ENCODE peak calls at places on chromosomes 12 and 14, in six cellular contexts. H, E, Q, X, G and Z are unnamed samples.

GRCh38 chr14:29220077-29220476 is 453.5 kb downstream of the FOXG1 start:
- DNase-seq in H (no peak), E (no peak), Q (no peak), X (no peak), G (no peak), Z (no peak)

GRCh38 chr14:74579447-74580274 is 32.4 kb downstream of the LTBP2 start:
- DNase-seq in H (peak; percentile 47), E (peak; percentile 94), Q (no peak), X (peak; percentile 94), G (peak; percentile 93), Z (peak; percentile 71)

GRCh38 chr14:100004392-100004791 is 60.8 kb upstream of the EVL start:
- DNase-seq in H (no peak), E (no peak), Q (no peak), X (no peak), G (no peak), Z (no peak)

GRCh38 chr12:104741497-104742367 is 216.4 kb downstream of the SLC41A2 start:
- DNase-seq in H (no peak), E (peak; percentile 21), Q (no peak), X (no peak), G (peak; percentile 72), Z (no peak)

GRCh38 chr12:57110189-57111045 is 745 bp downstream of the STAT6 start:
- DNase-seq in H (peak; percentile 89), E (no peak), Q (peak; percentile 80), X (peak; percentile 37), G (peak; percentile 44), Z (no peak)

GRCh38 chr12:47799357-47799955 is 20.2 kb downstream of the HDAC7 start:
- DNase-seq in H (peak; percentile 88), E (no peak), Q (peak; percentile 69), X (no peak), G (no peak), Z (no peak)

GRCh38 chr12:119258149-119258548 is 76.4 kb upstream of the CCDC60 start:
- DNase-seq in H (no peak), E (no peak), Q (no peak), X (no peak), G (no peak), Z (no peak)

GRCh38 chr14:37623552-37623951 is 28.1 kb downstream of the TTC6 start:
- DNase-seq in H (no peak), E (peak; percentile 64), Q (no peak), X (peak; percentile 81), G (peak; percentile 98), Z (peak; percentile 58)

GRCh38 chr12:40137252-40137651 is 31.4 kb upstream of the SLC2A13 start:
- DNase-seq in H (no peak), E (peak; percentile 18), Q (no peak), X (peak; percentile 6), G (peak; percentile 93), Z (peak; percentile 6)

GRCh38 chr12:52029686-52030085 is 21.6 kb upstream of the NR4A1 start:
- DNase-seq in H (no peak), E (peak; percentile 55), Q (no peak), X (peak; percentile 52), G (no peak), Z (no peak)

GRCh38 chr12:102740157-102741032 is 176.6 kb downstream of the PAH start:
- DNase-seq in H (no peak), E (peak; percentile 35), Q (no peak), X (peak; percentile 36), G (peak; percentile 32), Z (peak; percentile 61)

GRCh38 chr12:52224154-52224553 is 8.9 kb upstream of the KRT7 start:
- DNase-seq in H (no peak), E (peak; percentile 69), Q (no peak), X (peak; percentile 74), G (no peak), Z (peak; percentile 63)

GRCh38 chr12:75177997-75178396 is 31.6 kb downstream of the KCNC2 start:
- DNase-seq in H (no peak), E (peak; percentile 70), Q (no peak), X (peak; percentile 95), G (peak; percentile 98), Z (peak; percentile 91)

GRCh38 chr12:93778306-93778705 is 101.1 kb downstream of the CRADD start:
- DNase-seq in H (peak; percentile 87), E (peak; percentile 95), Q (peak; percentile 60), X (peak; percentile 88), G (peak; percentile 44), Z (peak; percentile 93)

GRCh38 chr12:91074851-91075250 is 17.0 kb upstream of the KERA start:
- DNase-seq in H (no peak), E (no peak), Q (no peak), X (no peak), G (no peak), Z (no peak)

GRCh38 chr12:116137318-116137717 is 140.2 kb downstream of the MED13L start:
- DNase-seq in H (no peak), E (no peak), Q (no peak), X (no peak), G (no peak), Z (no peak)

GRCh38 chr12:32115404-32116104 is 8.9 kb downstream of the BICD1 start:
- DNase-seq in H (peak; percentile 96), E (peak; percentile 99), Q (peak; percentile 71), X (peak; percentile 100), G (peak; percentile 97), Z (peak; percentile 99)

GRCh38 chr12:5736016-5736415 is 209.0 kb downstream of the ANO2 start:
- DNase-seq in H (no peak), E (no peak), Q (no peak), X (no peak), G (no peak), Z (no peak)

GRCh38 chr12:89777685-89778379 is 69.2 kb upstream of the ATP2B1 start:
- DNase-seq in H (no peak), E (no peak), Q (no peak), X (no peak), G (no peak), Z (no peak)

GRCh38 chr14:32940066-32940651 is 1.5 kb downstream of the NPAS3 start:
- DNase-seq in H (no peak), E (peak; percentile 41), Q (no peak), X (no peak), G (no peak), Z (peak; percentile 6)

GRCh38 chr14:33899723-33900341 is 51.0 kb downstream of the EGLN3 start:
- DNase-seq in H (no peak), E (no peak), Q (no peak), X (no peak), G (no peak), Z (no peak)

GRCh38 chr14:85959063-85959462 is 429.1 kb downstream of the FLRT2 start:
- DNase-seq in H (no peak), E (no peak), Q (no peak), X (no peak), G (no peak), Z (no peak)

GRCh38 chr14:77880056-77880455 is 80.1 kb downstream of the ADCK1 start:
- DNase-seq in H (no peak), E (no peak), Q (no peak), X (no peak), G (no peak), Z (no peak)

GRCh38 chr12:113802966-113803828 is 162.9 kb downstream of the RBM19 start:
- DNase-seq in H (no peak), E (no peak), Q (no peak), X (no peak), G (no peak), Z (no peak)

GRCh38 chr14:68775614-68776126 is 17.2 kb downstream of the ZFP36L1 start:
- DNase-seq in H (peak; percentile 51), E (no peak), Q (no peak), X (no peak), G (no peak), Z (no peak)

GRCh38 chr14:104436741-104437701 is 142.5 kb upstream of the C14orf180 start:
- DNase-seq in H (no peak), E (no peak), Q (peak; percentile 9), X (no peak), G (no peak), Z (no peak)

GRCh38 chr14:101241807-101242278 is 319.5 kb upstream of the DIO3 start:
- DNase-seq in H (no peak), E (no peak), Q (no peak), X (no peak), G (no peak), Z (no peak)

GRCh38 chr14:64296561-64296960 is 2.4 kb upstream of the ESR2 start:
- DNase-seq in H (no peak), E (peak; percentile 77), Q (no peak), X (peak; percentile 15), G (peak; percentile 75), Z (no peak)

DNA sequence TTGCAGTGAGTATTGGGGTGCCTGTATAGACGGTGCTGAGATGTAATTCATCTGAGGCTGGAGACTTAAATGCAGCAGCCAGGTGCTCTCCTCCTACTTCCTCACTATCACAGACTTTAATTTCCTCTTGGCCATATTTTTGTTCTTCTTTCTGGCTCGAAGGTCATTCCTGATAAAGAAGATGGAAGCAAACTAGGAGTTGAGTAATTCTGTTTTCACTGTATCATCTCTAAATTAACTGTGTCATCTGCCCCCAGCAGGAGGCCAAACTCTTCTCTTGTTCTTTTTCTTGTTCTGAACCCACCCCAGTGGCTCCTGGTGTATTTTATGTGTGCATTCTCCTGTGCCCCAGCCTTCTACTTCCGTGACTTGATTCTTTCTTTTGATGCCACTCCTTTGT is 141.7 kb upstream of the ARHGAP5 start:
- DNase-seq in H (no peak), E (no peak), Q (no peak), X (no peak), G (no peak), Z (no peak)
- H3K4me3 ChIP-seq in H (no peak overlapping the region), E (no peak overlapping the region), Q (no peak overlapping the region), X (no peak overlapping the region), G (no peak overlapping the region), Z (no peak overlapping the region)

GRCh38 chr12:85448548-85449139 is 168.6 kb downstream of the ALX1 start:
- DNase-seq in H (no peak), E (peak; percentile 45), Q (no peak), X (peak; percentile 9), G (peak; percentile 32), Z (peak; percentile 15)
- TF ChIP-seq CTCF in H (no peak), E (peak; percentile 44), Q (no peak), X (peak; percentile 40), G (peak; percentile 54), Z (peak; percentile 55)

DNA sequence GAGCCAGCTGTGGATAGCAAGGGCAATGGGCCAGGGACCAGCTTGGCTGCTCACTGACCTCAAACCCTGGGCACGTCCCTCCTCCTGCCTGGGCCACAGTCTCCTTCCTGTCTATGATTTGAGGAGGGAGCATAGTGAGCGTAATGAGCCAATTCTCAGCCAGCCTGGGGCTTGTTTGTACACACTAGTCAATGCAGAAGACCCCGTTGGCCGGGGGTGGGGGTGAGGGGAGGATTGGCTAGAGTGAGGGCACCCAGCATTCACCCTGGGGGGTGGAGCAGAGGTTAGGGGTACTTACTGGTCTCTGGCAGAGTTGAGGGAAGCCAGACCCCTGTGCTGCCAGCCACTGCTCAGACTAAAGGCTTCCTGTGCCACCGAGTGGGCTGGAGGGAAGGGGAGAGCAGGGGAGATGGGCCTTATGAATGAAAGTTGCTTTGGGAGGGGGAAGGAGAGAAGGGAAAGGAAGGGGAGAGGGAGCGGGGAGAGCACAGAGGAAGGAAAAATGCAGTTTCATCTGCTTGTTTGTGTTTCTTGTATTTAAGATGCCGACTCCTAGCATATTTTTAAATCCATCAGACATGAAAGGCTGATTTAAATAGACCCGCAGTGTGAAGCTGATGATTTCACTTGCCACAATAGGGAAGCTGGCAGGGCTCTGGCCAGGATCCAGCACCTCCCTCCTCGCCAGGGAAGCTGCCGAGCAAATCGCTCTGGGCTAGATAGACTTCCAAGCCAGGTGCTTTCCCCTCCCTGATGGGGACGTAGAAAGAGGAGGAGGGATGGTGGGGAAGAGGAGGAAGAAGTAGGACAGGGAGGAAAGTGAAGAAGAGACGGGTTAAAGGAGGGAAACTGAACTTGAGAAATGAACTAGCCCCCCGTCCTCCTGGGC is 114.0 kb downstream of the PRMT8 start:
- DNase-seq in H (peak; percentile 63), E (peak; percentile 3), Q (peak; percentile 75), X (no peak), G (peak; percentile 70), Z (peak; percentile 14)
- H3K4me3 ChIP-seq in H (no peak overlapping the region), E (no peak overlapping the region), Q (peak overlapping the region; percentile 21), X (no peak overlapping the region), G (no peak overlapping the region), Z (no peak overlapping the region)

GRCh38 chr14:90396342-90397339 is at the start of gene CALM1:
- DNase-seq in H (peak; percentile 97), E (peak; percentile 96), Q (peak; percentile 95), X (peak; percentile 93), G (peak; percentile 95), Z (peak; percentile 97)
- TF ChIP-seq CTCF in H (no peak), E (no peak), Q (no peak), X (peak; percentile 10), G (no peak), Z (no peak)